ENCODE peak calls at places on chromosomes 3 and 15, in eight cellular contexts. W is pancreas, Z is BJ, V is astrocyte of the spinal cord, Y is OCI-LY7, G is heart left ventricle, L is ovary, X is sigmoid colon. S is an unnamed sample.

GRCh38 chr3:60053518-60054265 is 1003.9 kb upstream of the CFAP20DC start:
- DNase-seq in W (no peak), Z (no peak), V (peak), Y (no peak), G (no peak), L (no peak), X (no peak), S (no peak)

GRCh38 chr3:184645304-184645703 is 66.6 kb downstream of the MAGEF1 start:
- DNase-seq in W (peak), Z (no peak), V (no peak), Y (no peak), G (no peak), L (no peak), X (no peak), S (no peak)

GRCh38 chr15:92921215-92922131 is 21.3 kb downstream of the CHD2 start:
- DNase-seq in W (no peak), Z (no peak), V (peak), Y (no peak), G (no peak), L (no peak), X (no peak), S (no peak)

GRCh38 chr3:197337656-197338055 is 39.2 kb upstream of the DLG1 start:
- DNase-seq in W (no peak), Z (no peak), V (peak), Y (no peak), G (no peak), L (no peak), X (no peak), S (no peak)

GRCh38 chr3:128239304-128239703 is 86.0 kb downstream of the EEFSEC start:
- DNase-seq in W (no peak), Z (no peak), V (no peak), Y (no peak), G (no peak), L (no peak), X (no peak), S (no peak)

GRCh38 chr15:33766329-33766728 is 202.0 kb upstream of the CHRM5 start:
- DNase-seq in W (no peak), Z (no peak), V (no peak), Y (no peak), G (no peak), L (no peak), X (no peak), S (no peak)

GRCh38 chr3:151593923-151594322 is 133.1 kb upstream of the IGSF10 start:
- DNase-seq in W (no peak), Z (no peak), V (peak), Y (no peak), G (no peak), L (no peak), X (no peak), S (no peak)

GRCh38 chr3:42708611-42709151 is 6.1 kb upstream of the HHATL start:
- DNase-seq in W (no peak), Z (no peak), V (no peak), Y (no peak), G (peak), L (peak), X (peak), S (no peak)

GRCh38 chr15:65771870-65772269 is 20.2 kb downstream of the DENND4A start:
- DNase-seq in W (no peak), Z (no peak), V (no peak), Y (no peak), G (no peak), L (no peak), X (no peak), S (no peak)

GRCh38 chr15:57281357-57281756 is 94.9 kb upstream of the CGNL1 start:
- DNase-seq in W (no peak), Z (no peak), V (no peak), Y (peak), G (no peak), L (no peak), X (no peak), S (no peak)

GRCh38 chr15:89101302-89102191 is 13.3 kb downstream of the ABHD2 start:
- DNase-seq in W (peak), Z (peak), V (peak), Y (no peak), G (peak), L (peak), X (peak), S (peak)

GRCh38 chr3:187013080-187013838 is 82.9 kb downstream of the ST6GAL1 start:
- DNase-seq in W (no peak), Z (no peak), V (peak), Y (no peak), G (no peak), L (no peak), X (no peak), S (no peak)

GRCh38 chr3:169668081-169668956 is 4.8 kb upstream of the MECOM start:
- DNase-seq in W (peak), Z (no peak), V (peak), Y (no peak), G (peak), L (no peak), X (no peak), S (no peak)

GRCh38 chr3:49841126-49841525 is 15.2 kb downstream of the TRAIP start:
- DNase-seq in W (no peak), Z (no peak), V (peak), Y (peak), G (peak), L (no peak), X (no peak), S (no peak)

GRCh38 chr15:67180035-67180434 is 74.4 kb downstream of the AAGAB start:
- DNase-seq in W (no peak), Z (no peak), V (no peak), Y (no peak), G (no peak), L (no peak), X (no peak), S (no peak)

GRCh38 chr15:55899537-55899936 is 93.9 kb downstream of the NEDD4 start:
- DNase-seq in W (no peak), Z (no peak), V (no peak), Y (no peak), G (no peak), L (no peak), X (no peak), S (no peak)

GRCh38 chr3:52294320-52295150 is 6.9 kb downstream of the GLYCTK start:
- DNase-seq in W (no peak), Z (no peak), V (no peak), Y (no peak), G (no peak), L (no peak), X (no peak), S (no peak)

GRCh38 chr3:131277836-131278497 is 103.6 kb upstream of the NUDT16 start:
- DNase-seq in W (no peak), Z (no peak), V (peak), Y (no peak), G (no peak), L (no peak), X (no peak), S (no peak)

GRCh38 chr15:34628577-34629152 is 45.2 kb upstream of the GOLGA8B start:
- DNase-seq in W (no peak), Z (no peak), V (no peak), Y (no peak), G (no peak), L (no peak), X (no peak), S (no peak)

GRCh38 chr3:13040381-13041074 is 32.7 kb downstream of the IQSEC1 start:
- DNase-seq in W (no peak), Z (no peak), V (no peak), Y (peak), G (no peak), L (no peak), X (no peak), S (no peak)

GRCh38 chr3:123120546-123120945 is 53.7 kb downstream of the PDIA5 start:
- DNase-seq in W (no peak), Z (no peak), V (no peak), Y (no peak), G (no peak), L (no peak), X (no peak), S (no peak)

GRCh38 chr15:51669381-51669780 is 11.9 kb upstream of the SCG3 start:
- DNase-seq in W (no peak), Z (no peak), V (no peak), Y (no peak), G (no peak), L (no peak), X (no peak), S (no peak)

GRCh38 chr15:81752149-81752942 is 293.5 kb downstream of the MEX3B start:
- DNase-seq in W (peak), Z (no peak), V (no peak), Y (no peak), G (no peak), L (peak), X (peak), S (peak)

GRCh38 chr3:85780806-85781205 is 822.0 kb downstream of the CADM2 start:
- DNase-seq in W (no peak), Z (no peak), V (no peak), Y (no peak), G (no peak), L (no peak), X (no peak), S (no peak)

GRCh38 chr3:112000971-112001370 is 2.2 kb downstream of the TAGLN3 start:
- DNase-seq in W (no peak), Z (no peak), V (no peak), Y (no peak), G (no peak), L (no peak), X (no peak), S (no peak)

GRCh38 chr3:128996741-128997140 is 2.9 kb upstream of the CFAP92 start:
- DNase-seq in W (no peak), Z (no peak), V (no peak), Y (no peak), G (no peak), L (no peak), X (no peak), S (no peak)

GRCh38 chr3:29240248-29240647 is 40.6 kb upstream of the RBMS3 start:
- DNase-seq in W (no peak), Z (peak), V (peak), Y (no peak), G (no peak), L (no peak), X (no peak), S (peak)

GRCh38 chr15:33111051-33111451 is 83.5 kb downstream of the FMN1 start:
- DNase-seq in W (no peak), Z (no peak), V (peak), Y (no peak), G (no peak), L (no peak), X (no peak), S (no peak)

GRCh38 chr15:57792729-57793449 is 86.4 kb downstream of the POLR2M start:
- DNase-seq in W (no peak), Z (no peak), V (no peak), Y (no peak), G (no peak), L (no peak), X (no peak), S (no peak)

GRCh38 chr3:9183811-9184463 is 65.5 kb downstream of the SRGAP3 start:
- DNase-seq in W (no peak), Z (no peak), V (no peak), Y (no peak), G (no peak), L (no peak), X (no peak), S (no peak)

GRCh38 chr3:194691481-194692281 is 6.0 kb downstream of the FAM43A start:
- DNase-seq in W (no peak), Z (no peak), V (no peak), Y (peak), G (no peak), L (no peak), X (no peak), S (no peak)

GRCh38 chr3:122793568-122794416 is at the start of gene HSPBAP1:
- DNase-seq in W (peak), Z (peak), V (peak), Y (peak), G (peak), L (peak), X (peak), S (peak)

GRCh38 chr3:121592856-121593702 is at the start of gene FBXO40:
- DNase-seq in W (peak), Z (no peak), V (no peak), Y (peak), G (no peak), L (peak), X (no peak), S (no peak)

GRCh38 chr3:31157893-31158620 is 263.6 kb upstream of the GADL1 start:
- DNase-seq in W (no peak), Z (peak), V (peak), Y (no peak), G (no peak), L (no peak), X (no peak), S (no peak)

GRCh38 chr15:31396881-31397560 is 70.4 kb downstream of the KLF13 start:
- DNase-seq in W (peak), Z (peak), V (no peak), Y (peak), G (peak), L (peak), X (peak), S (peak)

GRCh38 chr3:71227344-71227743 is 356.2 kb downstream of the FOXP1 start:
- DNase-seq in W (no peak), Z (no peak), V (no peak), Y (no peak), G (no peak), L (no peak), X (no peak), S (no peak)

GRCh38 chr3:112074616-112075497 is 11.3 kb upstream of the C3orf52 start:
- DNase-seq in W (peak), Z (peak), V (peak), Y (no peak), G (no peak), L (no peak), X (no peak), S (peak)

GRCh38 chr15:77529394-77530159 is 103.1 kb downstream of the LINGO1 start:
- DNase-seq in W (no peak), Z (no peak), V (no peak), Y (no peak), G (peak), L (no peak), X (peak), S (no peak)

DNA sequence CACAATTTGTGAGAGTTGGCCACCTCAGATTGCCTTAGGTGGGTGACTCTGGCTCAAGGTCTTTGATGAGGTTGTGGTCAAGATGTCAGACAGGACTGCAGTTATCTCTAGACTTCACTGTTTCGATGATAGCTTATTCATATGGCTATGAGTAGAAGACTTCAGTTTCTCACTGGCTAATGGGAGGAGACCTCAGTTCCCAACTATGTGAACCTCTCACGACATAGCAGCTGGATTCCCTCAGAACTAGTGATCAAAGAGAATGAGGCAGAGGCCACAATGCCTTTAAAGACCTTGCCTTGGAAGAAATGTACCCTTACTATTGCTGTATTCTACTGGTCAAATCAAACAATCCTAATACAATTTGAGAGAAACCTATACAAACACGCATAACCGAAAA is 607.5 kb upstream of the ROBO2 start:
- DNase-seq in W (no peak), Z (no peak), V (no peak), Y (no peak), G (no peak), L (no peak), X (no peak), S (no peak)
- TF ChIP-seq CTCF in W (no peak), Z (no peak), V (no peak), Y (no peak), G (no peak), L (no peak), X (no peak), S (no peak)

GRCh38 chr3:36989568-36989967 is 3.4 kb downstream of the EPM2AIP1 start:
- DNase-seq in W (no peak), Z (no peak), V (no peak), Y (no peak), G (no peak), L (no peak), X (no peak), S (no peak)
- H3K4me3 ChIP-seq in W (no peak), Z (no peak), V (no peak), Y (peak), G (peak), L (no peak), X (peak), S (peak)

GRCh38 chr3:126389112-126389791 is 5.5 kb upstream of the CFAP100 start:
- DNase-seq in W (peak), Z (peak), V (peak), Y (peak), G (peak), L (peak), X (peak), S (peak)
- TF ChIP-seq CTCF in W (peak), Z (peak), V (peak), Y (peak), G (peak), L (peak), X (peak), S (peak)

GRCh38 chr3:58952128-58952917 is 97.5 kb downstream of the CFAP20DC start:
- DNase-seq in W (no peak), Z (no peak), V (no peak), Y (no peak), G (no peak), L (no peak), X (no peak), S (no peak)
- H3K4me3 ChIP-seq in W (no peak), Z (no peak), V (no peak), Y (no peak), G (no peak), L (no peak), X (no peak), S (no peak)

DNA sequence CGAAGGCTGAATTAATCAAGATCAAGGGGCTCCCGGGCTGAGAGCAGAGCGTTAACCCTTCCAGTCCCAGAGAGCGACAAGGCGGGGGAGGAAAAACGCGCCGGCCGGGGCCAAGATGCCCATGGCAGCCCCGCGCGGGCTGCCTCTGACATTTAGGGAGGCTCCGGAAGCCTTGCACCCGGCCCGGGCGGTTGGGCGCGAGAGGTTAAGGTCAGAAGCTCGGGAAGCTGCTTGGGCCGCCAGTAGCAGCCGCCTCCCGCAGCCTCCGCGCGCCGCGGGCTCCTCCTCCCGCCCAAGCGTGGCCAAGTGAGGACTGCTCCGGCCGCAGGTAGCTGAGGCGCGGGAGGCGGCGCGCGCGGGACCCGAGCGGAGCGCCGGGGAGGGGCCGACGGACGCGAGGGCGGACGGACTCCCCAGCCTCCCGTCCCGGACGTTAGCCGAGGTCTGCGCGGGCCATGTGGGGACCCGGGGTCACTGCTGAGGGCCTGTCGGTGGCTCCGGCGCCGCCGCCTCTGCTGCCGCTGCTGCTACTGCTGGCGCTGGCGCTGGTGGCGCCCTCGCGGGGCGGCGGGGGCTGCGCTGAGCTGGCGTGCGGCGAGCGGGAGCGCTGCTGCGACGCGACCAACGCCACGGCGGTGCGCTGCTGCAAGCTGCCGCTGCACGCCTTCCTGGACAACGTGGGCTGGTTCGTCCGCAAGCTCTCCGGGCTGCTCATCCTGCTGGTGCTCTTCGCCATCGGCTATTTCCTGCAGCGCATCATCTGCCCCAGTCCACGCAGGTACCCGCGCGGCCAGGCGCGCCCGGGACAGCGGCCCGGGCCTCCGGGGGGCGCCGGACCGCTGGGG is at the start of gene C3orf80:
- DNase-seq in W (peak), Z (no peak), V (no peak), Y (peak), G (peak), L (no peak), X (peak), S (no peak)
- TF ChIP-seq CTCF in W (no peak), Z (no peak), V (no peak), Y (peak), G (no peak), L (no peak), X (no peak), S (no peak)

GRCh38 chr3:87796137-87796899 is 262.5 kb downstream of the CGGBP1 start:
- DNase-seq in W (no peak), Z (no peak), V (no peak), Y (no peak), G (no peak), L (no peak), X (no peak), S (no peak)
- H3K4me3 ChIP-seq in W (no peak), Z (no peak), V (no peak), Y (no peak), G (no peak), L (no peak), X (no peak), S (no peak)

GRCh38 chr3:4709336-4709735 is 216.2 kb downstream of the ITPR1 start:
- DNase-seq in W (no peak), Z (no peak), V (no peak), Y (no peak), G (no peak), L (no peak), X (no peak), S (no peak)

GRCh38 chr3:4714045-4714444 is 220.9 kb downstream of the ITPR1 start:
- DNase-seq in W (no peak), Z (no peak), V (no peak), Y (no peak), G (no peak), L (no peak), X (no peak), S (no peak)

GRCh38 chr3:4712109-4712508 is 219.0 kb downstream of the ITPR1 start:
- DNase-seq in W (no peak), Z (no peak), V (peak), Y (no peak), G (no peak), L (peak), X (no peak), S (no peak)

GRCh38 chr3:4710191-4710590 is 217.0 kb downstream of the ITPR1 start:
- DNase-seq in W (no peak), Z (no peak), V (no peak), Y (no peak), G (no peak), L (no peak), X (no peak), S (no peak)

GRCh38 chr3:4711680-4711992 is 218.5 kb downstream of the ITPR1 start:
- DNase-seq in W (no peak), Z (no peak), V (peak), Y (no peak), G (no peak), L (no peak), X (no peak), S (no peak)
- TF ChIP-seq CTCF in W (no peak), Z (no peak), V (no peak), Y (peak), G (no peak), L (no peak), X (no peak), S (no peak)